ENCODE peak calls at places on chromosomes 5 and 9, in eight cellular contexts. One of them, this sample, is unnamed.

GRCh38 chr9:36471359-36471758 is 71.3 kb upstream of the RNF38 start:
- DNase-seq in NCI-H69: no peak
- DNase-seq in astrocyte: no peak
- DNase-seq in HT1080: no peak
- DNase-seq in HS-27A: no peak
- DNase-seq in ovary: no peak
- DNase-seq in GM04504: no peak
- DNase-seq in RCC 7860: no peak
- DNase-seq in this sample: no peak

GRCh38 chr5:13921573-13921972 is 22.9 kb downstream of the DNAH5 start:
- DNase-seq in ovary: no peak
- DNase-seq in astrocyte: peak; percentile 61
- DNase-seq in HT1080: no peak
- DNase-seq in RCC 7860: no peak
- DNase-seq in GM04504: no peak
- DNase-seq in HS-27A: peak; percentile 5
- DNase-seq in NCI-H69: no peak
- DNase-seq in this sample: no peak

GRCh38 chr5:96875805-96876291 is 452 bp upstream of the ERAP2 start:
- DNase-seq in HT1080: no peak
- DNase-seq in NCI-H69: no peak
- DNase-seq in GM04504: no peak
- DNase-seq in HS-27A: no peak
- DNase-seq in RCC 7860: no peak
- DNase-seq in astrocyte: no peak
- DNase-seq in ovary: no peak
- DNase-seq in this sample: no peak

GRCh38 chr5:97141539-97141938 is 872 bp downstream of the LIX1 start:
- DNase-seq in ovary: no peak
- DNase-seq in GM04504: no peak
- DNase-seq in astrocyte: no peak
- DNase-seq in HS-27A: no peak
- DNase-seq in RCC 7860: no peak
- DNase-seq in NCI-H69: no peak
- DNase-seq in HT1080: no peak
- DNase-seq in this sample: no peak

GRCh38 chr9:93134018-93134739 is at the start of gene NINJ1:
- DNase-seq in HT1080: peak; percentile 46
- DNase-seq in astrocyte: peak; percentile 54
- DNase-seq in NCI-H69: peak; percentile 92
- DNase-seq in RCC 7860: no peak
- DNase-seq in HS-27A: no peak
- DNase-seq in ovary: peak; percentile 78
- DNase-seq in GM04504: peak; percentile 47
- DNase-seq in this sample: peak; percentile 75

GRCh38 chr5:107769531-107769930 is 98.8 kb upstream of the EFNA5 start:
- DNase-seq in HS-27A: no peak
- DNase-seq in GM04504: no peak
- DNase-seq in RCC 7860: no peak
- DNase-seq in NCI-H69: no peak
- DNase-seq in HT1080: no peak
- DNase-seq in astrocyte: no peak
- DNase-seq in ovary: no peak
- DNase-seq in this sample: no peak

GRCh38 chr5:82355921-82356454 is 77.8 kb upstream of the RPS23 start:
- DNase-seq in HS-27A: no peak
- DNase-seq in RCC 7860: no peak
- DNase-seq in NCI-H69: no peak
- DNase-seq in ovary: no peak
- DNase-seq in HT1080: no peak
- DNase-seq in astrocyte: peak; percentile 66
- DNase-seq in GM04504: no peak
- DNase-seq in this sample: no peak

GRCh38 chr9:26054600-26055516 is 376.6 kb upstream of the TUSC1 start:
- DNase-seq in HT1080: peak; percentile 33
- DNase-seq in ovary: no peak
- DNase-seq in RCC 7860: peak; percentile 9
- DNase-seq in NCI-H69: no peak
- DNase-seq in HS-27A: no peak
- DNase-seq in GM04504: no peak
- DNase-seq in astrocyte: peak; percentile 33
- DNase-seq in this sample: no peak

GRCh38 chr5:149857499-149857898 is 87.1 kb downstream of the PDE6A start:
- DNase-seq in HS-27A: no peak
- DNase-seq in RCC 7860: peak; percentile 87
- DNase-seq in astrocyte: no peak
- DNase-seq in NCI-H69: peak; percentile 90
- DNase-seq in HT1080: peak; percentile 97
- DNase-seq in GM04504: no peak
- DNase-seq in ovary: no peak
- DNase-seq in this sample: peak; percentile 95

GRCh38 chr9:124771021-124771866 is at the start of gene NR6A1:
- DNase-seq in ovary: peak; percentile 96
- DNase-seq in astrocyte: peak; percentile 91
- DNase-seq in HT1080: peak; percentile 93
- DNase-seq in NCI-H69: peak; percentile 98
- DNase-seq in HS-27A: peak; percentile 91
- DNase-seq in GM04504: peak; percentile 88
- DNase-seq in RCC 7860: peak; percentile 88
- DNase-seq in this sample: peak; percentile 98

GRCh38 chr9:92971776-92972175 is 24.5 kb downstream of the FGD3 start:
- DNase-seq in NCI-H69: no peak
- DNase-seq in RCC 7860: no peak
- DNase-seq in HS-27A: no peak
- DNase-seq in ovary: no peak
- DNase-seq in GM04504: no peak
- DNase-seq in astrocyte: no peak
- DNase-seq in HT1080: no peak
- DNase-seq in this sample: no peak

GRCh38 chr5:44536650-44537260 is 147.5 kb upstream of the FGF10 start:
- DNase-seq in HS-27A: peak; percentile 15
- DNase-seq in HT1080: peak; percentile 21
- DNase-seq in RCC 7860: no peak
- DNase-seq in ovary: no peak
- DNase-seq in NCI-H69: peak; percentile 50
- DNase-seq in astrocyte: no peak
- DNase-seq in GM04504: no peak
- DNase-seq in this sample: peak; percentile 65

GRCh38 chr5:179165421-179166170 is 105.4 kb downstream of the ZNF354C start:
- DNase-seq in HS-27A: no peak
- DNase-seq in HT1080: no peak
- DNase-seq in astrocyte: no peak
- DNase-seq in RCC 7860: no peak
- DNase-seq in GM04504: no peak
- DNase-seq in NCI-H69: no peak
- DNase-seq in ovary: no peak
- DNase-seq in this sample: no peak

GRCh38 chr9:116733010-116733641 is 46.0 kb downstream of the TRIM32 start:
- DNase-seq in NCI-H69: no peak
- DNase-seq in GM04504: no peak
- DNase-seq in HS-27A: no peak
- DNase-seq in HT1080: no peak
- DNase-seq in RCC 7860: no peak
- DNase-seq in astrocyte: no peak
- DNase-seq in ovary: no peak
- DNase-seq in this sample: no peak

GRCh38 chr5:123752576-123752975 is 240.6 kb downstream of the CSNK1G3 start:
- DNase-seq in HS-27A: no peak
- DNase-seq in ovary: no peak
- DNase-seq in GM04504: peak; percentile 82
- DNase-seq in astrocyte: peak; percentile 93
- DNase-seq in NCI-H69: peak; percentile 84
- DNase-seq in HT1080: peak; percentile 82
- DNase-seq in RCC 7860: peak; percentile 58
- DNase-seq in this sample: no peak

GRCh38 chr5:40915341-40915926 is 6.1 kb downstream of the C7 start:
- DNase-seq in astrocyte: no peak
- DNase-seq in HT1080: no peak
- DNase-seq in RCC 7860: no peak
- DNase-seq in GM04504: no peak
- DNase-seq in ovary: no peak
- DNase-seq in NCI-H69: no peak
- DNase-seq in HS-27A: no peak
- DNase-seq in this sample: no peak

GRCh38 chr5:88689662-88690351 is 193.2 kb downstream of the MEF2C start:
- DNase-seq in astrocyte: peak; percentile 68
- DNase-seq in HT1080: no peak
- DNase-seq in GM04504: no peak
- DNase-seq in ovary: no peak
- DNase-seq in RCC 7860: no peak
- DNase-seq in NCI-H69: peak; percentile 92
- DNase-seq in HS-27A: no peak
- DNase-seq in this sample: no peak

GRCh38 chr9:78187763-78188495 is 47.9 kb upstream of the CEP78 start:
- DNase-seq in NCI-H69: no peak
- DNase-seq in ovary: no peak
- DNase-seq in astrocyte: peak; percentile 38
- DNase-seq in HS-27A: no peak
- DNase-seq in HT1080: no peak
- DNase-seq in GM04504: no peak
- DNase-seq in RCC 7860: no peak
- DNase-seq in this sample: peak; percentile 81

GRCh38 chr9:84379740-84380139 is 39.2 kb upstream of the SLC28A3 start:
- DNase-seq in ovary: no peak
- DNase-seq in GM04504: peak; percentile 6
- DNase-seq in HT1080: no peak
- DNase-seq in NCI-H69: no peak
- DNase-seq in HS-27A: no peak
- DNase-seq in RCC 7860: no peak
- DNase-seq in astrocyte: peak; percentile 20
- DNase-seq in this sample: no peak

GRCh38 chr5:137231535-137231934 is 267.6 kb downstream of the SPOCK1 start:
- DNase-seq in HT1080: peak; percentile 65
- DNase-seq in ovary: no peak
- DNase-seq in astrocyte: peak; percentile 47
- DNase-seq in NCI-H69: no peak
- DNase-seq in RCC 7860: peak; percentile 78
- DNase-seq in GM04504: no peak
- DNase-seq in HS-27A: no peak
- DNase-seq in this sample: no peak

GRCh38 chr5:120134944-120135343 is 329.2 kb upstream of the PRR16 start:
- DNase-seq in ovary: no peak
- DNase-seq in HS-27A: no peak
- DNase-seq in GM04504: no peak
- DNase-seq in astrocyte: no peak
- DNase-seq in HT1080: no peak
- DNase-seq in NCI-H69: no peak
- DNase-seq in RCC 7860: no peak
- DNase-seq in this sample: no peak

GRCh38 chr5:149913449-149914419 is 30.9 kb downstream of the PDE6A start:
- DNase-seq in GM04504: no peak
- DNase-seq in ovary: no peak
- DNase-seq in RCC 7860: peak; percentile 80
- DNase-seq in astrocyte: no peak
- DNase-seq in HS-27A: no peak
- DNase-seq in NCI-H69: no peak
- DNase-seq in HT1080: peak; percentile 55
- DNase-seq in this sample: no peak

GRCh38 chr9:97704327-97704677 is 7.2 kb upstream of the XPA start:
- DNase-seq in HT1080: no peak
- DNase-seq in RCC 7860: no peak
- DNase-seq in GM04504: no peak
- DNase-seq in ovary: no peak
- DNase-seq in NCI-H69: no peak
- DNase-seq in astrocyte: no peak
- DNase-seq in HS-27A: no peak
- DNase-seq in this sample: no peak

GRCh38 chr5:98518754-98519153 is 254.7 kb upstream of the RGMB start:
- DNase-seq in HS-27A: no peak
- DNase-seq in ovary: no peak
- DNase-seq in GM04504: no peak
- DNase-seq in astrocyte: no peak
- DNase-seq in RCC 7860: no peak
- DNase-seq in NCI-H69: peak; percentile 27
- DNase-seq in HT1080: no peak
- DNase-seq in this sample: no peak

GRCh38 chr5:142013734-142014495 is 1.1 kb upstream of the GNPDA1 start:
- DNase-seq in RCC 7860: peak; percentile 74
- DNase-seq in NCI-H69: no peak
- DNase-seq in HT1080: peak; percentile 55
- DNase-seq in ovary: peak; percentile 27
- DNase-seq in astrocyte: peak; percentile 30
- DNase-seq in GM04504: peak; percentile 55
- DNase-seq in HS-27A: no peak
- DNase-seq in this sample: peak; percentile 67

GRCh38 chr9:21060919-21061561 is 16.7 kb downstream of the IFNB1 start:
- DNase-seq in ovary: no peak
- DNase-seq in HT1080: peak; percentile 9
- DNase-seq in RCC 7860: no peak
- DNase-seq in astrocyte: peak; percentile 19
- DNase-seq in HS-27A: no peak
- DNase-seq in NCI-H69: no peak
- DNase-seq in GM04504: peak; percentile 72
- DNase-seq in this sample: no peak

GRCh38 chr9:34178698-34179527 is at the start of gene UBAP1:
- DNase-seq in NCI-H69: peak; percentile 99
- DNase-seq in GM04504: peak; percentile 95
- DNase-seq in HS-27A: peak; percentile 95
- DNase-seq in HT1080: peak; percentile 95
- DNase-seq in RCC 7860: peak; percentile 89
- DNase-seq in ovary: peak; percentile 98
- DNase-seq in astrocyte: peak; percentile 95
- DNase-seq in this sample: peak; percentile 99

GRCh38 chr5:36778336-36778735 is 98.2 kb upstream of the NIPBL start:
- DNase-seq in NCI-H69: no peak
- DNase-seq in HS-27A: no peak
- DNase-seq in ovary: no peak
- DNase-seq in astrocyte: no peak
- DNase-seq in HT1080: peak; percentile 8
- DNase-seq in RCC 7860: no peak
- DNase-seq in GM04504: no peak
- DNase-seq in this sample: no peak

GRCh38 chr5:172284275-172284971 is 859 bp upstream of the UBTD2 start:
- DNase-seq in RCC 7860: no peak
- DNase-seq in HT1080: no peak
- DNase-seq in NCI-H69: peak; percentile 42
- DNase-seq in ovary: no peak
- DNase-seq in HS-27A: peak; percentile 12
- DNase-seq in astrocyte: no peak
- DNase-seq in GM04504: no peak
- DNase-seq in this sample: peak; percentile 58

GRCh38 chr5:1522601-1523479 is 920 bp downstream of the LPCAT1 start:
- DNase-seq in RCC 7860: no peak
- DNase-seq in astrocyte: no peak
- DNase-seq in NCI-H69: peak; percentile 54
- DNase-seq in HS-27A: no peak
- DNase-seq in GM04504: no peak
- DNase-seq in ovary: peak; percentile 13
- DNase-seq in HT1080: no peak
- DNase-seq in this sample: peak; percentile 16

GRCh38 chr5:59767753-59768159 is 125.8 kb downstream of the PDE4D start:
- DNase-seq in RCC 7860: no peak
- DNase-seq in GM04504: no peak
- DNase-seq in HS-27A: no peak
- DNase-seq in NCI-H69: no peak
- DNase-seq in ovary: no peak
- DNase-seq in HT1080: no peak
- DNase-seq in astrocyte: peak; percentile 9
- DNase-seq in this sample: no peak

GRCh38 chr9:15401266-15401665 is 21.4 kb upstream of the SNAPC3 start:
- DNase-seq in HS-27A: peak; percentile 48
- DNase-seq in astrocyte: no peak
- DNase-seq in NCI-H69: no peak
- DNase-seq in GM04504: no peak
- DNase-seq in RCC 7860: no peak
- DNase-seq in HT1080: no peak
- DNase-seq in ovary: no peak
- DNase-seq in this sample: no peak

GRCh38 chr5:58012103-58012502 is 447.8 kb downstream of the PLK2 start:
- DNase-seq in GM04504: no peak
- DNase-seq in HS-27A: no peak
- DNase-seq in RCC 7860: no peak
- DNase-seq in astrocyte: peak; percentile 29
- DNase-seq in ovary: no peak
- DNase-seq in HT1080: peak; percentile 21
- DNase-seq in NCI-H69: peak; percentile 39
- DNase-seq in this sample: no peak

GRCh38 chr5:7849531-7850240 is 1.2 kb downstream of the CFAP90 start:
- DNase-seq in HS-27A: no peak
- DNase-seq in RCC 7860: no peak
- DNase-seq in GM04504: no peak
- DNase-seq in NCI-H69: peak; percentile 70
- DNase-seq in HT1080: no peak
- DNase-seq in astrocyte: no peak
- DNase-seq in ovary: peak; percentile 33
- DNase-seq in this sample: peak; percentile 30